ENCODE peak calls at places on chromosomes 6 and 20, in nine cellular contexts. X, A, L, E, I, P, G, Z and Q are unnamed samples.

GRCh38 chr6:56491606-56492328 is 150.9 kb downstream of the DST start:
- DNase-seq in X (no peak), A (peak), L (peak), E (no peak), I (no peak), P (no peak), G (no peak), Z (peak), Q (no peak)

GRCh38 chr6:113949499-113949898 is 21.4 kb downstream of the HDAC2 start:
- DNase-seq in X (no peak), A (no peak), L (no peak), E (no peak), I (no peak), P (no peak), G (no peak), Z (no peak), Q (no peak)

GRCh38 chr20:53331151-53331973 is 262.3 kb downstream of the ZNF217 start:
- DNase-seq in X (no peak), A (no peak), L (peak), E (no peak), I (peak), P (no peak), G (no peak), Z (no peak), Q (no peak)

GRCh38 chr6:4640139-4640538 is 136.1 kb upstream of the CDYL start:
- DNase-seq in X (peak), A (no peak), L (no peak), E (no peak), I (no peak), P (no peak), G (no peak), Z (no peak), Q (no peak)

GRCh38 chr6:109788687-109789086 is 97.6 kb downstream of the FIG4 start:
- DNase-seq in X (no peak), A (no peak), L (no peak), E (no peak), I (no peak), P (no peak), G (no peak), Z (no peak), Q (no peak)

GRCh38 chr6:45746046-45746445 is 269.6 kb downstream of the CLIC5 start:
- DNase-seq in X (peak), A (no peak), L (no peak), E (no peak), I (no peak), P (no peak), G (no peak), Z (no peak), Q (no peak)

GRCh38 chr20:2273634-2274302 is 22.0 kb upstream of the TGM3 start:
- DNase-seq in X (no peak), A (no peak), L (no peak), E (no peak), I (no peak), P (no peak), G (no peak), Z (no peak), Q (no peak)

GRCh38 chr6:131362070-131362469 is 211.0 kb upstream of the ARG1 start:
- DNase-seq in X (no peak), A (no peak), L (no peak), E (no peak), I (no peak), P (no peak), G (no peak), Z (no peak), Q (no peak)

GRCh38 chr6:150813319-150813992 is 52.0 kb upstream of the MTHFD1L start:
- DNase-seq in X (no peak), A (no peak), L (no peak), E (no peak), I (no peak), P (no peak), G (no peak), Z (no peak), Q (no peak)

GRCh38 chr20:330233-331149 is 5.1 kb downstream of the SOX12 start:
- DNase-seq in X (no peak), A (peak), L (peak), E (peak), I (peak), P (peak), G (no peak), Z (peak), Q (peak)

GRCh38 chr6:165972139-165972802 is 195.4 kb downstream of the TBXT start:
- DNase-seq in X (no peak), A (no peak), L (no peak), E (no peak), I (no peak), P (no peak), G (no peak), Z (no peak), Q (peak)

GRCh38 chr20:10864076-10864672 is 190.4 kb upstream of the JAG1 start:
- DNase-seq in X (no peak), A (no peak), L (no peak), E (no peak), I (no peak), P (peak), G (no peak), Z (peak), Q (peak)

GRCh38 chr6:47073125-47074110 is 31.3 kb upstream of the ADGRF1 start:
- DNase-seq in X (no peak), A (no peak), L (no peak), E (no peak), I (peak), P (no peak), G (no peak), Z (no peak), Q (no peak)

GRCh38 chr6:37162740-37163139 is 7.2 kb upstream of the PIM1 start:
- DNase-seq in X (no peak), A (no peak), L (no peak), E (no peak), I (no peak), P (no peak), G (no peak), Z (no peak), Q (no peak)

GRCh38 chr6:64074981-64075380 is 439.4 kb downstream of the PHF3 start:
- DNase-seq in X (no peak), A (no peak), L (no peak), E (no peak), I (no peak), P (no peak), G (no peak), Z (no peak), Q (no peak)

GRCh38 chr6:138800377-138801150 is 4.7 kb downstream of the ECT2L start:
- DNase-seq in X (no peak), A (no peak), L (peak), E (no peak), I (no peak), P (no peak), G (no peak), Z (no peak), Q (no peak)

GRCh38 chr6:157885211-157885788 is 62.3 kb downstream of the SNX9 start:
- DNase-seq in X (peak), A (no peak), L (no peak), E (no peak), I (no peak), P (no peak), G (no peak), Z (no peak), Q (no peak)

GRCh38 chr6:55379895-55380294 is 52.6 kb downstream of the GFRAL start:
- DNase-seq in X (no peak), A (no peak), L (no peak), E (no peak), I (no peak), P (no peak), G (no peak), Z (no peak), Q (no peak)

GRCh38 chr6:8462694-8463093 is 27.3 kb upstream of the SLC35B3 start:
- DNase-seq in X (no peak), A (no peak), L (no peak), E (no peak), I (no peak), P (no peak), G (no peak), Z (peak), Q (no peak)

GRCh38 chr6:111898452-111898851 is 25.2 kb upstream of the FYN start:
- DNase-seq in X (no peak), A (no peak), L (no peak), E (no peak), I (peak), P (no peak), G (no peak), Z (no peak), Q (no peak)
- TF ChIP-seq POLR2A in X (no peak), A (no peak), L (no peak), E (no peak), I (no peak), P (no peak), G (no peak), Z (no peak), Q (no peak)

DNA sequence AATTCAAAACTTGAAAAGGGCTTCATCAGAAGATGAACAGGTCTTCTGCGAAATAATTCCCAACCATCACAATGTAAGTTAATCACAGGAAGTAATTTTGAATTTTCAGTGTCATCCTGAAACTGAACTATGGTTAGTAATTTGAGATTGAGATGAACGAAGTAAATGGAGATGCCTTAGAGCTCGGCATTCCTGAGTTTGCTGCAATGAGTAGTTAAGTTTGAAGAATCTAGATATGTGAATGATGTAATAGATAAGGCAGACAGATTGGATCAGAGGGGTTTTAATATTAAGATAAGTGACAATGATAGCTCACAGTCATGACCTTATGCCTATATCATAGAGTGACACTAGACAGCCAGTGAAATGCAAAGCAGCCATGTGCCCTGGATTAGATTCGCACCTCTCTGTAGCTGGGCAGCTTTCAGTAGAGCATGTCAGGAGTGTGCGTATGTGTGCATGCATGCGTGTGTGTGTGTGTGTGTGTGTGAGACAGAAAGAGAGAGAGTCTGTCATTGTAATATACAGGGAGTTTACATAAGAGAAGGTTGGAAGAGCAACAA is 232.9 kb downstream of the GMPR start:
- DNase-seq in X (no peak), A (no peak), L (no peak), E (no peak), I (no peak), P (no peak), G (no peak), Z (no peak), Q (no peak)
- TF ChIP-seq POLR2A in X (no peak), A (no peak), L (no peak), E (no peak), I (no peak), P (no peak), G (no peak), Z (no peak), Q (no peak)

GRCh38 chr20:33673115-33673410 is 1.2 kb downstream of the NECAB3 start:
- DNase-seq in X (no peak), A (no peak), L (no peak), E (no peak), I (no peak), P (no peak), G (no peak), Z (no peak), Q (no peak)

GRCh38 chr20:33675127-33675954 is 1.1 kb upstream of the NECAB3 start:
- DNase-seq in X (no peak), A (peak), L (no peak), E (no peak), I (no peak), P (no peak), G (no peak), Z (no peak), Q (no peak)

GRCh38 chr20:33673411-33674293 is 576 bp downstream of the NECAB3 start:
- DNase-seq in X (no peak), A (peak), L (peak), E (no peak), I (no peak), P (no peak), G (no peak), Z (no peak), Q (no peak)

GRCh38 chr20:33676121-33676520 is 1.9 kb upstream of the NECAB3 start:
- DNase-seq in X (no peak), A (no peak), L (no peak), E (no peak), I (no peak), P (no peak), G (no peak), Z (no peak), Q (no peak)

GRCh38 chr20:33674294-33675126 is at the start of gene NECAB3:
- DNase-seq in X (peak), A (peak), L (peak), E (peak), I (peak), P (peak), G (peak), Z (peak), Q (peak)
- TF ChIP-seq POLR2A in X (no peak), A (peak), L (no peak), E (no peak), I (peak), P (no peak), G (peak), Z (peak), Q (peak)

DNA sequence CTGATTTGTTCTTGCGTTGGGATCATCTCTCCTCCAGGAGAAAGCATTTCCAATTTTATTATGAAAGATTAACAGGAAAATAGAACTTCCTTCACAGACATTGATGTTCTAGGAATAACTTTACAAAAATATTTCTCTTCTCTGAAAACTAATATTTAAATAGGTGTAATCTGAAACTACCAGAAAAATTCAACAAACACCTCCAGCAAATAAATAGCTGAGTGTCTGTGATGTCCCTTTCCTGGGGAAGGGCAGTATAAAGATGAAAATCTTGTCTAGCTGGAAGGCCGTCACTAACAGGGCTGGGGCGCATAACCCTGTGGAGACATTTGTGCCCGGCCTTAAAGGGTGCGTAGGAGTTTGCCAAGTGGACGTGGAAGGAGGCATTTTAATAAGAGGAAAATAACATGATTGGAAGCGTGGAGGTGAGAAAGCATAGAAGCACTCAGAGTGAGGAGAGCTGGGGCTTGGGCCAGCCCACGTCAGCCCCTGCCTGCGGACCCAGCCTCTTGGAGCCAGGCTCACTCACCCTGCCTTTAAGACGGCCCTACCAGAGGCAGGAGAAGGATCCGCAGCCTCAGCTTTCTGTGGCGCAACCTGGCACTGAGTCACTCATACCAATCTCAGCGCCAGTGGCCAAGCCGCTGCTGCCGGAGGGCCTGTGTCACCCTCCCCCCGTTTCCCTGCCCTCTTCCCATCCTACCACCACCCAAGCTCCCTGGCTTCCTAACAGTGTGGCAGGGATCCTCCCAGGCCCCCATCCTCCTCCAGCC is 284.9 kb downstream of the UST start:
- DNase-seq in X (peak), A (peak), L (no peak), E (no peak), I (peak), P (no peak), G (no peak), Z (no peak), Q (no peak)
- TF ChIP-seq POLR2A in X (no peak), A (no peak), L (no peak), E (no peak), I (no peak), P (no peak), G (no peak), Z (no peak), Q (no peak)